ENCODE peak calls at places on chromosomes 11 and 22, in ten cellular contexts. One of them, this sample, is unnamed.

GRCh38 chr11:111923951-111924350 is 5.2 kb downstream of the C11orf52 start:
- DNase-seq in type B pancreatic cell: no peak
- DNase-seq in heart left ventricle: peak
- DNase-seq in choroid plexus epithelial cell: no peak
- DNase-seq in fibroblast of mammary gland: no peak
- DNase-seq in lower lobe of right lung: no peak
- DNase-seq in colonic mucosa: no peak
- DNase-seq in hepatocyte: no peak
- DNase-seq in A673: no peak
- DNase-seq in MCF 10A: no peak
- DNase-seq in this sample: no peak

GRCh38 chr11:103648670-103649400 is 387.6 kb upstream of the DDI1 start:
- DNase-seq in A673: no peak
- DNase-seq in choroid plexus epithelial cell: peak
- DNase-seq in MCF 10A: no peak
- DNase-seq in type B pancreatic cell: no peak
- DNase-seq in lower lobe of right lung: no peak
- DNase-seq in fibroblast of mammary gland: peak
- DNase-seq in heart left ventricle: no peak
- DNase-seq in colonic mucosa: no peak
- DNase-seq in hepatocyte: no peak
- DNase-seq in this sample: no peak

GRCh38 chr22:37639771-37640590 is 512 bp downstream of the SH3BP1 start:
- DNase-seq in type B pancreatic cell: no peak
- DNase-seq in hepatocyte: no peak
- DNase-seq in MCF 10A: no peak
- DNase-seq in fibroblast of mammary gland: no peak
- DNase-seq in colonic mucosa: no peak
- DNase-seq in lower lobe of right lung: no peak
- DNase-seq in choroid plexus epithelial cell: no peak
- DNase-seq in A673: no peak
- DNase-seq in heart left ventricle: no peak
- DNase-seq in this sample: no peak

GRCh38 chr22:31812977-31813605 is 59.3 kb downstream of the DEPDC5 start:
- DNase-seq in lower lobe of right lung: no peak
- DNase-seq in type B pancreatic cell: no peak
- DNase-seq in heart left ventricle: no peak
- DNase-seq in fibroblast of mammary gland: no peak
- DNase-seq in A673: no peak
- DNase-seq in choroid plexus epithelial cell: no peak
- DNase-seq in colonic mucosa: no peak
- DNase-seq in hepatocyte: no peak
- DNase-seq in MCF 10A: no peak
- DNase-seq in this sample: no peak

GRCh38 chr11:34632105-34632780 is 11.3 kb downstream of the EHF start:
- DNase-seq in choroid plexus epithelial cell: no peak
- DNase-seq in colonic mucosa: no peak
- DNase-seq in fibroblast of mammary gland: no peak
- DNase-seq in hepatocyte: peak
- DNase-seq in lower lobe of right lung: no peak
- DNase-seq in heart left ventricle: peak
- DNase-seq in A673: no peak
- DNase-seq in type B pancreatic cell: no peak
- DNase-seq in MCF 10A: no peak
- DNase-seq in this sample: peak

GRCh38 chr11:63667993-63668392 is 3.2 kb downstream of the ATL3 start:
- DNase-seq in lower lobe of right lung: no peak
- DNase-seq in A673: peak
- DNase-seq in MCF 10A: peak
- DNase-seq in type B pancreatic cell: no peak
- DNase-seq in heart left ventricle: no peak
- DNase-seq in fibroblast of mammary gland: peak
- DNase-seq in colonic mucosa: no peak
- DNase-seq in choroid plexus epithelial cell: peak
- DNase-seq in hepatocyte: peak
- DNase-seq in this sample: no peak

GRCh38 chr11:61811831-61812230 is 5.0 kb downstream of the FADS1 start:
- DNase-seq in choroid plexus epithelial cell: no peak
- DNase-seq in lower lobe of right lung: no peak
- DNase-seq in hepatocyte: no peak
- DNase-seq in MCF 10A: peak
- DNase-seq in colonic mucosa: no peak
- DNase-seq in A673: no peak
- DNase-seq in fibroblast of mammary gland: no peak
- DNase-seq in type B pancreatic cell: no peak
- DNase-seq in heart left ventricle: no peak
- DNase-seq in this sample: no peak

GRCh38 chr11:86670179-86670578 is 2.2 kb downstream of the ME3 start:
- DNase-seq in MCF 10A: peak
- DNase-seq in type B pancreatic cell: no peak
- DNase-seq in hepatocyte: no peak
- DNase-seq in colonic mucosa: no peak
- DNase-seq in fibroblast of mammary gland: peak
- DNase-seq in choroid plexus epithelial cell: peak
- DNase-seq in lower lobe of right lung: no peak
- DNase-seq in heart left ventricle: no peak
- DNase-seq in A673: no peak
- DNase-seq in this sample: no peak

DNA sequence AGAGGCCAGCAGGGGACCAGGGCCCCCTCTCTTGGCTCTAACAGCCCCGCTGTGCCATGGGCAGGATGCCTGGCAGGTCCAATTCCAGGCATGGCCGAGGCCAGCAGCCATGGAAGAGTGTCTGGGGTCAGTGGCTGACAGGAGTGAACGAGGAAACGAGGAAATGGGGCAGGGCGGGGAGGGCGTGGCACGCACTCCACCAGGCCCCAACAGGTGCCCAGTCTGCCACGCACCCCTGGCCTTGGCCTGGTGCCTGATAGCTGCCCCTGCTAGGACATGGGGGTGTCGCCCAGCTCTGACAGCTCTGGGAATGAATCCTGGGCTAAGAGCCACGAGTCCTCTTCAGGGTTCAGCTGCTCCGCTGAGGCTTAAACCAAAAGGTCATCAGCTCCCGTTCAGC is 11.6 kb upstream of the TBC1D22A start:
- DNase-seq in MCF 10A: no peak
- DNase-seq in lower lobe of right lung: no peak
- DNase-seq in heart left ventricle: peak
- DNase-seq in fibroblast of mammary gland: no peak
- DNase-seq in colonic mucosa: peak
- DNase-seq in choroid plexus epithelial cell: no peak
- DNase-seq in hepatocyte: no peak
- DNase-seq in type B pancreatic cell: no peak
- DNase-seq in A673: no peak
- DNase-seq in this sample: peak
- TF ChIP-seq CTCF in MCF 10A: no peak
- TF ChIP-seq CTCF in lower lobe of right lung: no peak
- TF ChIP-seq CTCF in heart left ventricle: no peak
- TF ChIP-seq CTCF in fibroblast of mammary gland: no peak
- TF ChIP-seq CTCF in colonic mucosa: no peak
- TF ChIP-seq CTCF in choroid plexus epithelial cell: no peak
- TF ChIP-seq CTCF in hepatocyte: no peak
- TF ChIP-seq CTCF in type B pancreatic cell: no peak
- TF ChIP-seq CTCF in A673: no peak
- TF ChIP-seq CTCF in this sample: no peak

GRCh38 chr11:12105471-12105870 is 4.9 kb upstream of the MICAL2 start:
- DNase-seq in hepatocyte: no peak
- DNase-seq in type B pancreatic cell: no peak
- DNase-seq in A673: no peak
- DNase-seq in MCF 10A: no peak
- DNase-seq in choroid plexus epithelial cell: no peak
- DNase-seq in heart left ventricle: no peak
- DNase-seq in colonic mucosa: no peak
- DNase-seq in fibroblast of mammary gland: no peak
- DNase-seq in lower lobe of right lung: no peak
- DNase-seq in this sample: no peak

GRCh38 chr11:12106101-12106500 is 4.3 kb upstream of the MICAL2 start:
- DNase-seq in hepatocyte: no peak
- DNase-seq in type B pancreatic cell: no peak
- DNase-seq in MCF 10A: no peak
- DNase-seq in fibroblast of mammary gland: no peak
- DNase-seq in colonic mucosa: no peak
- DNase-seq in lower lobe of right lung: no peak
- DNase-seq in heart left ventricle: no peak
- DNase-seq in choroid plexus epithelial cell: no peak
- DNase-seq in A673: no peak
- DNase-seq in this sample: no peak

GRCh38 chr11:12108875-12109453 is 1.4 kb upstream of the MICAL2 start:
- DNase-seq in hepatocyte: no peak
- DNase-seq in fibroblast of mammary gland: no peak
- DNase-seq in heart left ventricle: no peak
- DNase-seq in colonic mucosa: no peak
- DNase-seq in choroid plexus epithelial cell: no peak
- DNase-seq in A673: no peak
- DNase-seq in type B pancreatic cell: no peak
- DNase-seq in MCF 10A: no peak
- DNase-seq in lower lobe of right lung: no peak
- DNase-seq in this sample: no peak

GRCh38 chr11:12103411-12104225 is 6.8 kb upstream of the MICAL2 start:
- DNase-seq in type B pancreatic cell: no peak
- DNase-seq in fibroblast of mammary gland: no peak
- DNase-seq in A673: no peak
- DNase-seq in colonic mucosa: no peak
- DNase-seq in heart left ventricle: peak
- DNase-seq in hepatocyte: no peak
- DNase-seq in MCF 10A: no peak
- DNase-seq in lower lobe of right lung: no peak
- DNase-seq in choroid plexus epithelial cell: no peak
- DNase-seq in this sample: no peak

DNA sequence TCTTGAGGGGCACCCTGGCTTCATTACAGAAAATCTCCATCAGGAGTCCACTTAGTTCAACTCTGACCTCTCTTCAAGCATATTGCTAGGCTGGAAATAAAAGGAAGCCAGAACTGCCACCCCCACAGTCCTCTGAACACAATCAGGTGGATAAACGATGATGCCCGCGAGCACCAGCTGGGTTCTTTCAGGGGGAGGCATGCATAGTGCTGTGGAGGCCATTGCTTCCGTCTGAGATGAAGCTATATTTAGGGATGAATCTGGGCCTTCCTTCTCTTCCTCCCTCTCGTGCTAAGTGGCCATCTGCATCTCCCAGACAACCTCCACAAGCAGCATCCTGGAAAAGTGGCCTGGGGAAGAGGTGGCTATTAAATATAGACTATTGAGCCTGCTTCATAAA is 3.9 kb upstream of the MICAL2 start:
- DNase-seq in heart left ventricle: no peak
- DNase-seq in choroid plexus epithelial cell: no peak
- DNase-seq in MCF 10A: no peak
- DNase-seq in colonic mucosa: no peak
- DNase-seq in type B pancreatic cell: no peak
- DNase-seq in fibroblast of mammary gland: no peak
- DNase-seq in lower lobe of right lung: no peak
- DNase-seq in A673: no peak
- DNase-seq in hepatocyte: no peak
- DNase-seq in this sample: no peak
- TF ChIP-seq CTCF in heart left ventricle: no peak
- TF ChIP-seq CTCF in choroid plexus epithelial cell: no peak
- TF ChIP-seq CTCF in MCF 10A: no peak
- TF ChIP-seq CTCF in colonic mucosa: no peak
- TF ChIP-seq CTCF in type B pancreatic cell: no peak
- TF ChIP-seq CTCF in fibroblast of mammary gland: no peak
- TF ChIP-seq CTCF in lower lobe of right lung: no peak
- TF ChIP-seq CTCF in A673: no peak
- TF ChIP-seq CTCF in hepatocyte: no peak
- TF ChIP-seq CTCF in this sample: no peak

DNA sequence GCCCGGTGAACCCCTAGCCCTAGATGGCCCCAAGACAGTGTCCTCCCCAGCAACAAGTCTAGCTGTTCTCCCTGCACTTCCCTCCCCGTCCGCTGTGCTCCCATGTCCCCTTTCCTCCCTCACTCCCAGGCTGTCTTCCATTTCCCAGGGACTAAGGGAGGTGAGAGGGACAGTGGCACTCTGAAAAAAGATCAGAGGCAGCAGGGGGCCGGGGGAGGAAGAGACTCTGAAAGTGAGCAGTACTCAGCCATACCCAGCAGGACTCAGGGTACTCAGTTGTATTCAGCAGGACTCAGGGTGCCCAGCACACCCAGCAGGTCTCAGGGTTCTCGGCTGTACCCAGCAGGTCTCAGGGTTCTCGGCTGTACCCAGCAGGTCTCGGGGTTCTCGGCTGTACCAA is 48.4 kb upstream of the THY1 start:
- DNase-seq in choroid plexus epithelial cell: no peak
- DNase-seq in heart left ventricle: no peak
- DNase-seq in fibroblast of mammary gland: no peak
- DNase-seq in hepatocyte: no peak
- DNase-seq in MCF 10A: no peak
- DNase-seq in A673: no peak
- DNase-seq in lower lobe of right lung: no peak
- DNase-seq in type B pancreatic cell: no peak
- DNase-seq in colonic mucosa: no peak
- DNase-seq in this sample: no peak
- TF ChIP-seq CTCF in choroid plexus epithelial cell: no peak
- TF ChIP-seq CTCF in heart left ventricle: no peak
- TF ChIP-seq CTCF in fibroblast of mammary gland: no peak
- TF ChIP-seq CTCF in hepatocyte: no peak
- TF ChIP-seq CTCF in MCF 10A: no peak
- TF ChIP-seq CTCF in A673: no peak
- TF ChIP-seq CTCF in lower lobe of right lung: no peak
- TF ChIP-seq CTCF in type B pancreatic cell: no peak
- TF ChIP-seq CTCF in colonic mucosa: no peak
- TF ChIP-seq CTCF in this sample: no peak

DNA sequence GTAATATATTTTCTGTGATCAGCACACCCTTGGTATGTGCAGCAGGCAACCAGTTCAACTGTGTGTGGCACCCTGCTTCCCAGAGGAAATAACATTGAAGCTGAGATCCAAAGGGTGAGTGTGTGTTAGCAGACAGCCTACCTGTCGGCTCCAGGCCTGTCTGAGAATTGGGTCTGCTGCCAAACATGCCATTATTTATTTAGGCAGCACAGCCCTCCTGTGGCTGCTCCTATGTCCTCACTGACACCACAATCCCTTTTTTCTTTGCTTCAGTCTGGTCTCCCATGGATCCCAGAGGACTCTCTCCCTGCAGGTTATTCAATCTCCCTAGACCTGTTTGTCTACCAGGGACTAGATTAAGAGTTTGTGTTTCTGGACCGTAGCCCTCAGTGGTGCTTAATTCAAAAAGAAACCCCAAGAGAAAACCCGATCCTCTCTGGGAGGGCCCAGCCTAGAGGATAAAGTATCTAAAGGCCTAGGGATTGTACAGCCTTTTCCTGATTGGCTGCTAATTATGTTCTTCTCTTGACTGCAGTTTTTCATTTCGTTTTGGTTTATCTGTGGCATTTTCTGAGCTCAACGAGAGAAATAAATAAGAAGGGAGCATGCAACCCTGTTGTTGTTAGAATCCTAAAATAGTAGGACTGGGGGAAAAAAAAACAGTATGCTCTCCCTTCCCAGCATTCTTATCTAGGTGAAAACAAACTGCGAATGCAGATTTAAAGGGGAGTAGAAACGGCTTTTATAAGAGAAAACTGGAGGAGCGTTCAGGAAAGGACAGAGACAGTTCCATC is 24.1 kb downstream of the KCNE3 start:
- DNase-seq in MCF 10A: peak
- DNase-seq in fibroblast of mammary gland: no peak
- DNase-seq in heart left ventricle: no peak
- DNase-seq in colonic mucosa: peak
- DNase-seq in lower lobe of right lung: no peak
- DNase-seq in hepatocyte: peak
- DNase-seq in type B pancreatic cell: no peak
- DNase-seq in A673: peak
- DNase-seq in choroid plexus epithelial cell: peak
- DNase-seq in this sample: peak
- TF ChIP-seq CTCF in MCF 10A: peak
- TF ChIP-seq CTCF in fibroblast of mammary gland: no peak
- TF ChIP-seq CTCF in heart left ventricle: no peak
- TF ChIP-seq CTCF in colonic mucosa: no peak
- TF ChIP-seq CTCF in lower lobe of right lung: no peak
- TF ChIP-seq CTCF in hepatocyte: peak
- TF ChIP-seq CTCF in type B pancreatic cell: no peak
- TF ChIP-seq CTCF in A673: peak
- TF ChIP-seq CTCF in choroid plexus epithelial cell: peak
- TF ChIP-seq CTCF in this sample: no peak

GRCh38 chr11:97092823-97093222 is 703.0 kb downstream of the JRKL start:
- DNase-seq in MCF 10A: no peak
- DNase-seq in fibroblast of mammary gland: no peak
- DNase-seq in hepatocyte: peak
- DNase-seq in lower lobe of right lung: no peak
- DNase-seq in choroid plexus epithelial cell: no peak
- DNase-seq in colonic mucosa: no peak
- DNase-seq in heart left ventricle: no peak
- DNase-seq in type B pancreatic cell: no peak
- DNase-seq in A673: no peak
- DNase-seq in this sample: no peak
- TF ChIP-seq CTCF in MCF 10A: no peak
- TF ChIP-seq CTCF in fibroblast of mammary gland: no peak
- TF ChIP-seq CTCF in hepatocyte: peak
- TF ChIP-seq CTCF in lower lobe of right lung: no peak
- TF ChIP-seq CTCF in choroid plexus epithelial cell: no peak
- TF ChIP-seq CTCF in colonic mucosa: no peak
- TF ChIP-seq CTCF in heart left ventricle: peak
- TF ChIP-seq CTCF in type B pancreatic cell: peak
- TF ChIP-seq CTCF in A673: peak
- TF ChIP-seq CTCF in this sample: no peak